ENCODE peak calls at places on chromosomes 16 and 17, in nine cellular contexts. P is A549, O is esophagus muscularis mucosa, W is sigmoid colon, E is tibial nerve, V is K562, U is stomach, G is ovary, L is suprapubic skin. Q is an unnamed sample.

GRCh38 chr16:50781043-50781442 is 39.2 kb downstream of the CYLD start:
- DNase-seq in U (no peak), V (peak; percentile 6), G (no peak), P (peak; percentile 17), W (no peak), E (no peak), O (no peak), L (no peak), Q (no peak)

GRCh38 chr16:57755061-57755684 is 19.6 kb downstream of the KATNB1 start:
- DNase-seq in V (no peak), U (no peak), L (no peak), G (no peak), O (no peak), W (no peak), E (no peak), P (no peak), Q (no peak)

GRCh38 chr17:14886200-14886739 is 378.9 kb downstream of the PMP22 start:
- DNase-seq in E (no peak), W (no peak), V (peak; percentile 10), O (no peak), P (peak; percentile 31), L (no peak), U (no peak), G (no peak), Q (no peak)

GRCh38 chr17:68036304-68037147 is 991 bp downstream of the KPNA2 start:
- DNase-seq in O (no peak), G (no peak), L (no peak), E (no peak), V (no peak), P (no peak), W (no peak), U (no peak), Q (no peak)

GRCh38 chr16:51151951-51152663 is 1.0 kb upstream of the SALL1 start:
- DNase-seq in O (no peak), L (no peak), W (no peak), V (no peak), E (no peak), P (peak; percentile 16), U (peak; percentile 34), G (peak; percentile 92), Q (peak; percentile 33)

GRCh38 chr16:19582050-19582784 is 26.7 kb downstream of the VPS35L start:
- DNase-seq in O (no peak), U (no peak), E (no peak), G (no peak), W (no peak), L (no peak), V (no peak), P (peak; percentile 24), Q (no peak)

GRCh38 chr17:81109957-81110356 is 55.4 kb upstream of the PVALEF start:
- DNase-seq in O (no peak), V (peak; percentile 44), L (no peak), E (no peak), P (no peak), W (no peak), G (no peak), U (no peak), Q (no peak)

GRCh38 chr16:10941127-10941933 is 938 bp downstream of the DEXI start:
- DNase-seq in W (no peak), U (no peak), P (no peak), E (no peak), G (peak; percentile 29), L (no peak), V (peak; percentile 18), O (no peak), Q (peak; percentile 35)

GRCh38 chr17:50469671-50470305 is 1.1 kb upstream of the CHAD start:
- DNase-seq in U (no peak), P (no peak), O (no peak), G (no peak), E (no peak), L (no peak), V (no peak), W (no peak), Q (no peak)

GRCh38 chr17:61410555-61411089 is 11.0 kb downstream of the TBX2 start:
- DNase-seq in G (peak; percentile 81), L (peak; percentile 87), E (peak; percentile 78), V (no peak), O (no peak), W (peak; percentile 78), U (peak; percentile 70), P (peak; percentile 60), Q (peak; percentile 76)

GRCh38 chr17:76544916-76545365 is 5.1 kb downstream of the PRCD start:
- DNase-seq in P (no peak), O (no peak), E (no peak), U (no peak), G (no peak), W (no peak), V (no peak), L (no peak), Q (no peak)

GRCh38 chr16:19871721-19872120 is 12.9 kb downstream of the GPRC5B start:
- DNase-seq in O (no peak), V (no peak), P (no peak), U (no peak), G (no peak), E (no peak), W (no peak), L (no peak), Q (no peak)

GRCh38 chr16:76335187-76335974 is 58.2 kb downstream of the CNTNAP4 start:
- DNase-seq in L (no peak), U (no peak), G (no peak), W (no peak), E (no peak), P (no peak), V (no peak), O (no peak), Q (no peak)

GRCh38 chr16:10743227-10743609 is 424 bp upstream of the NUBP1 start:
- DNase-seq in L (no peak), G (no peak), V (no peak), U (no peak), E (no peak), W (no peak), O (no peak), P (no peak), Q (no peak)

DNA sequence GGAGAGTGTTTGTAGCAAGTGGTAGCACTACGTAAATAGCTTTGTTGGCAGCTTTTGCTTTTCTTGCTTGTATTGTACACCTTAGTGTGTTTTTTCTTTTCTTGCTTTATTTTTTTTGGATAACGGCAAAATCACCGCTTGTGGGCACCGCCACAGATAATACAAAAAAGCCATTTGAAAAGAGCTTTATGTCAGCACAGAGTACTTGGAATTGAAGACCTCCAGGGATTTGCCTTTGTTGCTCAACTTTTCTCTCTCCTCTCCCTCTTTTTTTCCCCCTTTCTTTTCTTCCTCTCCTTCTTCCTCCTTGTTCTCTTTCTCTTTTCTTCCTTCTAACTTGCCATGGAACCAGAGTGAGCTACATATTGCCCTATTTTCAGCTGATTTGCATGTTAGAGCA is 85.3 kb downstream of the MSI2 start:
- DNase-seq in O (no peak), G (no peak), W (no peak), P (no peak), L (no peak), U (no peak), V (no peak), E (no peak), Q (no peak)
- TF ChIP-seq EP300 in O (no peak), G (no peak), W (no peak), P (no peak), L (no peak), U (no peak), V (no peak), E (no peak), Q (no peak)

GRCh38 chr17:18859256-18859655 is 1.3 kb downstream of the PRPSAP2 start:
- DNase-seq in E (no peak), O (no peak), U (no peak), P (no peak), L (no peak), W (no peak), G (no peak), V (peak; percentile 50), Q (no peak)
- H3K4me3 ChIP-seq in E (peak overlapping the region; percentile 80), O (peak overlapping the region; percentile 100), U (peak overlapping the region; percentile 91), P (peak overlapping the region; percentile 79), L (peak overlapping the region; percentile 98), W (peak overlapping the region; percentile 97), G (peak overlapping the region; percentile 97), V (peak overlapping the region; percentile 91), Q (no peak overlapping the region)

GRCh38 chr16:87387942-87388817 is 4.0 kb upstream of the MAP1LC3B start:
- DNase-seq in V (peak; percentile 98), O (peak; percentile 99), E (peak; percentile 83), W (peak; percentile 98), U (peak; percentile 93), P (peak; percentile 100), L (peak; percentile 97), G (peak; percentile 91), Q (peak; percentile 94)
- TF ChIP-seq POLR2A in V (peak; percentile 74), O (no peak), E (peak; percentile 61), W (peak; percentile 9), U (no peak), P (no peak), L (peak; percentile 52), G (peak; percentile 67), Q (peak; percentile 69)

GRCh38 chr16:86213427-86214205 is 296.7 kb upstream of the FOXF1 start:
- DNase-seq in E (no peak), L (no peak), G (no peak), W (no peak), P (no peak), V (no peak), U (no peak), O (no peak), Q (no peak)

GRCh38 chr16:86212706-86213426 is 297.5 kb upstream of the FOXF1 start:
- DNase-seq in V (no peak), W (peak; percentile 39), G (no peak), L (no peak), U (no peak), P (no peak), E (no peak), O (no peak), Q (no peak)

GRCh38 chr16:86215979-86216585 is 294.2 kb upstream of the FOXF1 start:
- DNase-seq in G (no peak), P (no peak), O (no peak), L (peak; percentile 56), E (no peak), V (no peak), U (no peak), W (peak; percentile 61), Q (no peak)

GRCh38 chr16:86215233-86215978 is 294.9 kb upstream of the FOXF1 start:
- DNase-seq in G (no peak), O (no peak), L (peak; percentile 50), W (peak; percentile 33), P (no peak), E (no peak), U (no peak), V (no peak), Q (no peak)

DNA sequence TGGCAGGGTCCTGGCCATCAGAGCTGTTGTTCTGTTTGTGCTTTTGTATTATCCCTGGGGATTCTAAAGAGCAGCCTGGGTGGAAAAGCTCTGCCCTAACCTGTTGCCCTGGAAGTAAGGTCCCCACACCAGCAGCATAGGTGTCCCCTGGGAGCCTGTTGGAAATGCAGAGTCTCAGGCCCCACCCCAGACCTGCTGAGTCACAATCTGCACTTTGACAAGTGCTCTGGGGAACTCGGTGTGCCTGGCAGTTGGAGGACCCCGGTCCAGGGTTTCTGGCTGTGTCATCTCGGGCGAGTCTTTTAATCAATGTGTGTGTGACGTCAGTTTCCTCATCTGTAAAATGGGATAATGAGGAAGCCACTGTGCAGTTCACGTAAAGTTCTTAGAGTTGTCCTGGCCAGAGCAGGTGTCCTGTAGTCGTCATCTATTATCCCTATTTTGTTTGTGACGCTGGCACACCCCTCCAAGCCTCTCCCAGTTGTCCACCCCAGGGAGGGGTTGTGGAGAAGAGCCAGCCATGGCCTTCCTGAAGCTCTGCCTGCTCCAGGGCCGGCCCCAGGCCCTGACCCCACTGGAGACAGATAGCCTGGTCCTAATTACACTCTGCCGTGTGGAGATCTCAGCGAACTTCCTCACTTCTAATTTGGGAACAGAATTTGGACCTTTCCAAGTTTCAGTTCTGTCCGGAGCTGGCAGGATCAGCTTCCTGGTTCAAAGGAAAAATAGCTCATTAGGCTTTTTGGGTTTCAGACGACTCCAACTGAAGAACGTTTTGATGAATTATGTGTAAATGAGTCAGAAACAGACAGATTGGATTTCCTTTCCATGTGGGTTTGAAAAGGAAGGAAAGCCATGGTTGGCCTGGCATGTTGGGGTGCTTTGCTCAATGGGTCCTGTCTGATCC is 295.7 kb upstream of the FOXF1 start:
- DNase-seq in O (no peak), U (no peak), G (no peak), W (peak; percentile 60), V (no peak), L (no peak), P (no peak), E (no peak), Q (no peak)
- TF ChIP-seq EP300 in O (no peak), U (no peak), G (no peak), W (no peak), V (no peak), L (no peak), P (no peak), E (no peak), Q (no peak)

Q was measured in transverse colon.